ENCODE peak calls at places on chromosome 15, in eight cellular contexts. T is ovary; B is tibial artery; I is right cardiac atrium; A is CD8-positive, alpha-beta memory T cell; O is testis; S is naive thymus-derived CD4-positive, alpha-beta T cell; C is aorta. J is an unnamed sample.
A peak's percentile ranks its signal among the peaks of the same experiment; 100 is the strongest.

GRCh38 chr15:76038512-76038911 is 21.3 kb upstream of the TMEM266 start:
- DNase-seq in S (no peak), O (no peak), I (no peak), T (no peak), B (no peak), A (no peak), C (no peak), J (no peak)

GRCh38 chr15:57390583-57390982 is 14.3 kb downstream of the CGNL1 start:
- DNase-seq in T (no peak), I (no peak), C (no peak), O (no peak), S (no peak), B (no peak), A (no peak), J (no peak)

GRCh38 chr15:31228980-31229826 is 97.4 kb upstream of the KLF13 start:
- DNase-seq in B (no peak), T (no peak), S (no peak), I (peak; percentile 70), C (no peak), O (no peak), A (no peak), J (no peak)

GRCh38 chr15:45064386-45064785 is 41.4 kb downstream of the SORD start:
- DNase-seq in C (no peak), B (no peak), T (no peak), A (no peak), S (no peak), I (no peak), O (no peak), J (no peak)

GRCh38 chr15:44159492-44159891 is 35.6 kb downstream of the FRMD5 start:
- DNase-seq in T (no peak), B (no peak), O (no peak), S (no peak), I (no peak), C (no peak), A (no peak), J (no peak)

GRCh38 chr15:45200799-45201556 is 13.2 kb upstream of the SHF start:
- DNase-seq in S (peak; percentile 79), O (peak; percentile 90), A (no peak), C (peak; percentile 93), B (peak; percentile 92), I (peak; percentile 89), T (peak; percentile 78), J (peak; percentile 74)

GRCh38 chr15:74497584-74497983 is 36.6 kb upstream of the UBL7 start:
- DNase-seq in I (no peak), T (no peak), B (no peak), A (no peak), C (no peak), S (no peak), O (no peak), J (no peak)

GRCh38 chr15:48553559-48553958 is 92.0 kb downstream of the FBN1 start:
- DNase-seq in A (no peak), C (no peak), T (no peak), O (no peak), I (no peak), S (no peak), B (no peak), J (no peak)

GRCh38 chr15:33140326-33140725 is 54.2 kb downstream of the FMN1 start:
- DNase-seq in T (no peak), I (no peak), S (no peak), A (no peak), C (no peak), B (no peak), O (no peak), J (no peak)

GRCh38 chr15:69609176-69609575 is 156.6 kb downstream of the RPLP1 start:
- DNase-seq in C (no peak), B (no peak), T (no peak), I (no peak), A (no peak), O (no peak), S (no peak), J (no peak)

GRCh38 chr15:41943543-41944312 is 28.6 kb downstream of the EHD4 start:
- DNase-seq in O (no peak), C (no peak), A (no peak), B (no peak), T (no peak), I (no peak), S (no peak), J (no peak)

GRCh38 chr15:67050062-67050461 is 15.3 kb upstream of the SMAD3 start:
- DNase-seq in A (no peak), C (no peak), I (no peak), B (no peak), T (no peak), S (no peak), O (no peak), J (no peak)

DNA sequence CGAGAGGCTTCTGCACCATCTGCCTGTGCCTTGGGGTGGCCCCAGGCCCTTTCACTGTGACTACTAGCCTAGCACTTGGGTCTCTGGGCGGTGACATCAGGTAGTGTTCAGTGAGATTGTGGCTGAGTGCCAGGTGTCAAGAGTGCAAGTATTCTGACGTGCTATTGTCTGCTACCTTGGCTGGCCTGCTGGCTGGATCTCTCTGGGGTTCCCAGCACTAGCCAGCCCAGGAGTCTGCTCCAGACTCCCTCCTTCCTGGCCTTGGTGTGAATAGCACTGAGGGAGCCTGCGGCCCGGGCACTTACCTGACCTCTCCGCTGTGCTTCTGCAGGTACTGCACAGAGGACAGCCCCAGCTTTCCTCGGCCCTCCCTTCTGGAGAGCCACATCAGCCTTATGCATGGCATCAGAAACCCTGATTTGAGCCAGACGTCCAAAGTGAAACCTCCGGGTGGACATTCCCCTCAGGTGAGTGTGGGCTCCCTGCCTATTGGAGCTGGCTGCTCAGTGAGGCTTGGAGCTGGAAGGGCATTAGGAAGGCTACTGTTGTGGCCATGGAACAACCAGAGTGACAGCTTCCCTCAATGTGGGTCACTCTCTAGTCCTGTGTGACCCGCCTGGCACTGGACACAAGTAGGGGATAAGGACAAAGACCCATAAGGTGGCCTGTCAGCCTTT is 17.5 kb upstream of the ALPK3 start:
- DNase-seq in I (no peak), A (no peak), C (no peak), T (no peak), O (no peak), B (no peak), S (no peak), J (no peak)
- H3K27ac ChIP-seq in I (no peak overlapping the region), A (no peak overlapping the region), C (no peak overlapping the region), T (no peak overlapping the region), O (no peak overlapping the region), B (no peak overlapping the region), S (no peak overlapping the region), J (no peak overlapping the region)

DNA sequence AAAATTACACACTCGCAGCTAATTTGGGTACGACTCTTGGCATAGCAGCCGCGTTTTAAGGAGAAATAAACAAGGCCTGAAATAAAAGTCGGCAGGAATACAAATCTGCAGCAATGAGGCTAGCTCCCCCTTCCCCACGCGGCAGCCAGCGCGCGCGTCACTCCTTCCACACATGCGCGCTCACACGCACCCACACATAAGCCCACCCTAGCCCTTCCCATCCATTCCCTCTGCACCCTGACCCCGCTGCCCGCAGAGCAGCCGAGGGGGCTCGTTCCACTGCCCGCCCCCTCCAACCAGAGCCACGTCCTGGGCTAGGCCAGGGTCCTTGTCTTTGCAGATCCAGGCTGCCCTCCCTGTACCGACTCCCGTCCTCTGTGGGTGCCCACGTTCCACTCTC is 67.2 kb downstream of the LINGO1 start:
- DNase-seq in C (no peak), T (no peak), O (no peak), S (no peak), I (peak; percentile 37), B (no peak), A (no peak), J (no peak)
- H3K27ac ChIP-seq in C (no peak overlapping the region), T (no peak overlapping the region), O (no peak overlapping the region), S (no peak overlapping the region), I (no peak overlapping the region), B (no peak overlapping the region), A (no peak overlapping the region), J (no peak overlapping the region)

DNA sequence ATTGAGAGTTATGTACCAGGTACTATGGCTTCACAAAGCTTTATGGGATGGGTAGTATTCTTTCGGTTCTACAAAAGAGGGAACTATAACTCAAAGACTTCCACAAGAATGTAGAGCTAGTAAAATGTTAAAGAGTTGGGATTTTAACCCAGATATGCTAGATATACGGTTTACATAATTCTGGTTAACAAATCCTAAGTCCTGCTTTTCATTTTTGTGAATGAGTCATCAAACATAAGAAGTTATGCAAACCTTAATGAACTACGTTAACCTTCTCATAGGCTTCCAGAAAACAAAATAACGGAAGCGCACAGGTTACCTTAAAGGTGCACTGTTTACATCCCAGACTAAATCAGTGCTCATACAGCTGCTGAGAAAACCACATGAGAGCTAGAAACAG is 1049.3 kb downstream of the MCTP2 start:
- DNase-seq in C (no peak), T (no peak), O (no peak), S (no peak), A (no peak), B (no peak), I (no peak), J (no peak)
- H3K27ac ChIP-seq in C (no peak overlapping the region), T (peak overlapping the region; percentile 2), O (no peak overlapping the region), S (no peak overlapping the region), A (no peak overlapping the region), B (peak overlapping the region; percentile 73), I (no peak overlapping the region), J (no peak overlapping the region)

DNA sequence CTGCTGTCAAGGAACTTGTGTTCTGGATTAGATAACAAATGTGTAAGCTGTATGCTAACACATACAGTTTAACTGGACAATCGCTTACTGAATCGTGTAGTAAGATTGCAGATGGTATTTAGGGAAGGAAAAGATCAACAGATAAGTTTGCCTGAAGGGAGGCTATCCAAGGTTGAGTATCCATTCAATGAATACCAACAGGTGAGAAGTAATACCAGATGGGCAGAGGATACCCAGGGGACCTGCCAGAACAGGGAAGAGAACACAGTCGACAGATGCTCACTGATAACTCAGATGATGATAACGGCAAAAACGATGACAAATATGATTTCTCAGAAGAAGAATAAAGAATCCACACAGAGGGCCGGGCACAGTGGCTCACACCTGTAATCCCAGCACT is 3.2 kb upstream of the UACA start:
- DNase-seq in T (no peak), O (no peak), B (no peak), A (no peak), S (no peak), I (no peak), C (no peak), J (no peak)
- H3K27ac ChIP-seq in T (no peak overlapping the region), O (no peak overlapping the region), B (no peak overlapping the region), A (no peak overlapping the region), S (no peak overlapping the region), I (no peak overlapping the region), C (no peak overlapping the region), J (no peak overlapping the region)

GRCh38 chr15:25679964-25680658 is 183.0 kb downstream of the ATP10A start:
- DNase-seq in T (no peak), A (no peak), C (peak; percentile 57), O (no peak), S (no peak), I (peak; percentile 23), B (no peak), J (no peak)

GRCh38 chr15:25683415-25683814 is 179.7 kb downstream of the ATP10A start:
- DNase-seq in C (no peak), A (no peak), B (no peak), I (peak; percentile 34), T (no peak), O (peak; percentile 63), S (no peak), J (peak; percentile 27)

GRCh38 chr15:25680659-25680970 is 182.5 kb downstream of the ATP10A start:
- DNase-seq in T (no peak), C (peak; percentile 42), S (no peak), B (no peak), I (no peak), O (no peak), A (no peak), J (no peak)

GRCh38 chr15:25683911-25684310 is 179.2 kb downstream of the ATP10A start:
- DNase-seq in A (no peak), S (no peak), C (peak; percentile 53), T (no peak), O (peak; percentile 79), B (no peak), I (peak; percentile 21), J (no peak)

GRCh38 chr15:25682349-25682748 is 180.8 kb downstream of the ATP10A start:
- DNase-seq in A (no peak), I (peak; percentile 67), T (no peak), S (no peak), O (peak; percentile 63), B (peak; percentile 74), C (peak; percentile 85), J (peak; percentile 41)
- H3K27ac ChIP-seq in A (no peak overlapping the region), I (no peak overlapping the region), T (no peak overlapping the region), S (no peak overlapping the region), O (peak overlapping the region; percentile 66), B (peak overlapping the region; percentile 68), C (peak overlapping the region; percentile 72), J (no peak overlapping the region)